ENCODE peak calls at places on chromosomes 1 and 21, in nine cellular contexts. V is HCT116, J is SK-N-SH, L is spleen, S is stomach, C is sigmoid colon, A is HL-60, P is H1, N is upper lobe of left lung. Z is an unnamed sample.
A peak's percentile ranks its signal among the peaks of the same experiment; 100 is the strongest.

GRCh38 chr1:210755991-210756669 is 377.8 kb downstream of the KCNH1 start:
- DNase-seq in L (no peak), V (no peak), C (no peak), J (peak; percentile 28), P (no peak), N (no peak), A (no peak), S (no peak), Z (no peak)

GRCh38 chr1:241240084-241240483 is 116.9 kb downstream of the RGS7 start:
- DNase-seq in V (no peak), P (no peak), J (no peak), C (no peak), L (no peak), A (no peak), N (no peak), S (no peak), Z (no peak)

GRCh38 chr21:20311388-20311787 is 686.8 kb upstream of the NCAM2 start:
- DNase-seq in V (no peak), C (no peak), S (no peak), L (no peak), N (no peak), A (no peak), J (no peak), P (no peak), Z (no peak)

GRCh38 chr1:202861420-202862121 is 27.4 kb downstream of the RABIF start:
- DNase-seq in V (peak; percentile 75), N (peak; percentile 95), L (peak; percentile 96), C (peak; percentile 96), P (peak; percentile 92), S (peak; percentile 93), A (peak; percentile 70), J (peak; percentile 98), Z (peak; percentile 96)

GRCh38 chr1:228075801-228076271 is 6.7 kb upstream of the ARF1 start:
- DNase-seq in C (peak; percentile 48), N (peak; percentile 32), S (peak; percentile 20), J (no peak), V (no peak), P (no peak), A (no peak), L (no peak), Z (no peak)

GRCh38 chr1:241336335-241336734 is 20.7 kb downstream of the RGS7 start:
- DNase-seq in S (no peak), A (peak; percentile 22), N (no peak), C (no peak), J (no peak), V (no peak), L (no peak), P (no peak), Z (no peak)

GRCh38 chr1:20210736-20211405 is 24.6 kb upstream of the PLA2G2C start:
- DNase-seq in N (no peak), J (no peak), P (no peak), C (no peak), S (no peak), L (no peak), V (no peak), A (no peak), Z (no peak)

GRCh38 chr1:17502326-17502778 is 37.1 kb upstream of the ARHGEF10L start:
- DNase-seq in J (peak; percentile 85), N (peak; percentile 96), P (peak; percentile 99), L (peak; percentile 89), C (peak; percentile 96), V (peak; percentile 61), A (peak; percentile 46), S (peak; percentile 88), Z (peak; percentile 96)

GRCh38 chr1:180603223-180603849 is 28.5 kb upstream of the XPR1 start:
- DNase-seq in C (no peak), P (no peak), N (no peak), V (no peak), J (no peak), A (no peak), L (no peak), S (no peak), Z (peak; percentile 85)

GRCh38 chr1:203572134-203572625 is 54.5 kb upstream of the ATP2B4 start:
- DNase-seq in S (no peak), L (no peak), V (no peak), P (peak; percentile 60), C (no peak), A (no peak), J (peak; percentile 37), N (peak; percentile 55), Z (no peak)

DNA sequence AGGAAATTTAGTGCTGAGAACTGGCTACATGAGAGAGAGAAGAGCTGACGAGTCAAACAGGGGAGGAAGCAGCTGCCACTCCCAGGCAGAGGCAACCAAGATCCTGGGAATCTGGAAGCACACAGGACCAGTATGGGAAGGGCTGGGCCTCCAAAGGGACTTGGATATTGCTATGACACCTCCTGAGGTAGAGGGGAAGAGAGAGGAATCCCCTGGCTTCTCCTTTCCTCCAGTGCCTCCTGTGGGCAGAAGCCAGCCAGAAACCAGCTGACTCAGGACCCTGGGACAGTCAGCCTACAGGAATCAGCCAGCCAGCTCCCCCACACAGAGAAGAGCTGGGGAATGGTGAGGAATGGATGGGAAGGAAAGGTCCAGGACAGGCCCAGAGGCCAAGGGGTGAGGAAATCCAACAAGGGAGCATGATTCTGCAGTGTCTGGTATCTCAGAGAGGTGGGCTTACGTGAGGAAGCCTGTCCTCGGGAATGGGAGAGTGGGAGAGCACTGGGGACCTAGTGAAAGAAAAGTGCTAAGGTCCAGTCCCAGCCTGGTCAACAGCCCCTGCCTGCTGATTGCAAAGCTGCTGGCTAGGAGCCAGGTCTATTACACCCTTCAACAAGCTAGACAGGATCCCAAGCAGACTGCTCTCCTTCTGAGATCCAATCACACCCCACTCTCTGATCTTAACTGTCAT is 43.5 kb downstream of the NAV1 start:
- DNase-seq in S (peak; percentile 42), L (peak; percentile 51), V (no peak), N (no peak), J (peak; percentile 56), A (no peak), P (no peak), C (peak; percentile 80), Z (no peak)
- TF ChIP-seq CTCF in S (no peak), L (no peak), V (no peak), N (no peak), J (peak; percentile 36), A (no peak), P (peak; percentile 22), C (no peak), Z (no peak)

GRCh38 chr1:16174886-16175598 is 19.2 kb upstream of the EPHA2 start:
- DNase-seq in A (no peak), J (peak; percentile 53), L (no peak), P (no peak), N (no peak), S (no peak), C (no peak), V (no peak), Z (no peak)

GRCh38 chr1:16174261-16174871 is 18.5 kb upstream of the EPHA2 start:
- DNase-seq in L (no peak), C (no peak), J (no peak), A (no peak), S (no peak), V (no peak), P (no peak), N (no peak), Z (no peak)

GRCh38 chr1:16173447-16174260 is 17.8 kb upstream of the EPHA2 start:
- DNase-seq in L (no peak), S (peak; percentile 84), V (peak; percentile 94), C (no peak), N (peak; percentile 87), J (no peak), P (no peak), A (peak; percentile 54), Z (no peak)

GRCh38 chr1:16177306-16177705 is 21.4 kb upstream of the EPHA2 start:
- DNase-seq in S (no peak), L (no peak), V (no peak), N (no peak), P (no peak), J (no peak), C (no peak), A (no peak), Z (no peak)

DNA sequence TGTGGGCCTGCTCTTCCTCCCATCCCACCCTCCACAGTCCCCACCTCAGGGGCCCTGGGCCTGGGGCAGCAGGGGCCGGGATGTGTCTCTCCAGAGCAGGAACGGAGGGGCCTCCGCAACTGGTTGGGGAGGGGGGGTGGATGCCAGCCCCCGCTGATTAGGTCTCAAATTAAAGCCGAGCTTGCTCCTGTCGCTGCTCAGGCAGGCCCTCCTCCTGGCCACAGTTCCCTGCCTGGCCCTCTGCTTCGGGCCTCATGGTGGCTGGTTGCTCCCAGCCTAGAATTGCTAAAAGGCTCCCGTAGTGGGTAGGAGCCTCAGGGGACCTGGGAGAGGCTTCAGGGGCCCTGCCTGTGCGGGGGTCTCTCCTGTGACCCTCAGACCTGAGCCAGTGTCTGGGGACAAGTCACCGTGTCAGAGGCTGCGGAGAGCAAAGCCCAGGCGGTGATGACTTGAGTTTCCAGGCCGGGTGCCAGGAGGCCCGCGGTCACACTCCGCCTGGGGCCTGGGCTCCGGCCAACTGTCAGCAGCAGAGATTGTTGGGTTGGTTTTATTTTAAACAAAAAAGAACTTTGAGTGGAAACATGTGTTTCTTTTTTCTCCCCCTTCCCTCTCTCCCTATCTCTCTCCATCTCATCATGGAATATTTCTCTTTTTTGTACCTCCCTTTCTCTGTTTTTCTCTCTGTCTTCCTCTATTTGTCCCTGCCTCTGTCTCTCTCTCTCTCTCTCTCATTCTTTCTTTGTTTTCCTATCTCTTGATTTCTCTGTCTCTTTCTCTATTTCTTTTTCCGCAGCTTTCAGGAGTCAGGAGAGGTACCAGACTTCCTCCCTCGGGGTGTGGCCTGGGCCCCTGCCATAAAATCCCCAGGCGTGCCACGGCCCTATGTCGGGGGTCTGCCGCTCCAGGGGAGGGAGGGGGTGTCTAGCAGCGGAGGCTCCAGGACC is 20.0 kb upstream of the EPHA2 start:
- DNase-seq in P (no peak), N (peak; percentile 94), V (no peak), C (peak; percentile 97), S (peak; percentile 94), L (no peak), A (no peak), J (peak; percentile 84), Z (no peak)
- TF ChIP-seq POLR2AphosphoS5 in P (no peak), N (no peak), V (peak; percentile 55), C (peak; percentile 62), S (peak; percentile 20), L (no peak), A (no peak), J (peak; percentile 54), Z (peak; percentile 44)

GRCh38 chr1:236774926-236775325 is 20.2 kb upstream of the MTR start:
- DNase-seq in A (no peak), P (no peak), N (no peak), J (peak; percentile 27), C (no peak), S (no peak), L (no peak), V (peak; percentile 10), Z (no peak)
- TF ChIP-seq CTCF in A (no peak), P (peak; percentile 49), N (no peak), J (peak; percentile 43), C (no peak), S (no peak), L (no peak), V (peak; percentile 32), Z (peak; percentile 29)

DNA sequence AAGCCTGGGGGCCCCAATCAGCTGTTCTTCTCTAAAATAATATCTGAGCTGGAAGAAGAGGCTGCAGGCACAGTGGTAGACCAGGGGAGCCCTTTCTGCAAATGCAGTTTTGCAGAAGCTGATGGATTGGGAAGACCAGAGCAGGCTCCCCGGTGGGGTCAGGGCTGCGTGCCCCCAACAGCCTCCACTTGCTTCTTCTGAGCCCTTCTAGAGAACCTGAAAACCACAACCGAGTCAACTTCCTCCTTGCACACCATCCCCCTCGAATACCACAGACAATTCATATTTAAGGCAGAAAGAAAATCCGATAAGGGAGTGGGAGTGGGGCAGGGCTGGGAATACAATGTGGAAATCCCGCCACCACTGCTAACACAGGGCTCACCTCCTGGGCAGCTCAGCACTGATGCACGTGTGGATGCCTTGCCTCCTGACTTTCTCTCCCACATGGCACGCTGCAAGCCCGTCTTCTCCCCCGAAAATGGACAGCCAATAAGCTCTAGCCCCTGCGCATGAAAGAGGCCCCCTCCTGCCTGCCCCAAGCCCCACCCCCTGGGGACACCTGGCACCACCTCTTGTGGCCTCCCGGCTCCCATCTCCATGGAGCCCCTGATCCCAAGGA is 25.4 kb upstream of the ALDH4A1 start:
- DNase-seq in C (no peak), P (no peak), N (no peak), A (no peak), V (no peak), L (no peak), S (no peak), J (no peak), Z (no peak)
- TF ChIP-seq POLR2AphosphoS5 in C (no peak), P (no peak), N (no peak), A (peak; percentile 41), V (no peak), L (no peak), S (no peak), J (no peak), Z (no peak)